ENCODE peak calls at places on chromosome 10, in six cellular contexts. G is CD8-positive, alpha-beta T cell; C is GM13976; D is A549; J is AG04450; T is foreskin fibroblast. L is an unnamed sample.

GRCh38 chr10:114426476-114426875 is 22.2 kb upstream of the AFAP1L2 start:
- DNase-seq in G (no peak), C (no peak), D (no peak), J (no peak), T (no peak), L (no peak)

GRCh38 chr10:6878067-6878412 is 298.0 kb upstream of the PRKCQ start:
- DNase-seq in G (no peak), C (no peak), D (no peak), J (no peak), T (peak), L (no peak)

GRCh38 chr10:78650122-78650521 is 418.6 kb upstream of the ZMIZ1 start:
- DNase-seq in G (no peak), C (no peak), D (no peak), J (no peak), T (peak), L (no peak)

GRCh38 chr10:77496941-77497420 is 140.6 kb downstream of the KCNMA1 start:
- DNase-seq in G (no peak), C (no peak), D (no peak), J (no peak), T (no peak), L (no peak)

GRCh38 chr10:21427804-21428481 is 97.5 kb downstream of the SKIDA1 start:
- DNase-seq in G (no peak), C (peak), D (no peak), J (no peak), T (peak), L (peak)

GRCh38 chr10:44911081-44911540 is at the start of gene TMEM72:
- DNase-seq in G (no peak), C (no peak), D (peak), J (no peak), T (no peak), L (no peak)

GRCh38 chr10:43292745-43293676 is 26.1 kb upstream of the RASGEF1A start:
- DNase-seq in G (no peak), C (peak), D (peak), J (peak), T (peak), L (peak)

GRCh38 chr10:102919237-102919959 is 1.3 kb downstream of the CNNM2 start:
- DNase-seq in G (no peak), C (peak), D (no peak), J (no peak), T (peak), L (no peak)

GRCh38 chr10:593016-593415 is 96.5 kb downstream of the DIP2C start:
- DNase-seq in G (no peak), C (no peak), D (no peak), J (no peak), T (no peak), L (no peak)

GRCh38 chr10:85900060-85900459 is 466.5 kb downstream of the GRID1 start:
- DNase-seq in G (no peak), C (no peak), D (no peak), J (no peak), T (no peak), L (no peak)

GRCh38 chr10:97185326-97186058 is at the start of gene SLIT1:
- DNase-seq in G (no peak), C (no peak), D (no peak), J (no peak), T (no peak), L (no peak)

GRCh38 chr10:3720228-3721019 is 64.6 kb downstream of the KLF6 start:
- DNase-seq in G (no peak), C (no peak), D (no peak), J (peak), T (peak), L (peak)

GRCh38 chr10:23522345-23522744 is 83.5 kb downstream of the OTUD1 start:
- DNase-seq in G (no peak), C (no peak), D (no peak), J (no peak), T (no peak), L (no peak)

GRCh38 chr10:104254493-104255243 is at the start of gene GSTO1:
- DNase-seq in G (peak), C (peak), D (peak), J (peak), T (peak), L (peak)

GRCh38 chr10:114283091-114283490 is 44.0 kb downstream of the VWA2 start:
- DNase-seq in G (no peak), C (no peak), D (no peak), J (no peak), T (no peak), L (no peak)

GRCh38 chr10:132677096-132677904 is 108.6 kb downstream of the NKX6-2 start:
- DNase-seq in G (no peak), C (no peak), D (no peak), J (no peak), T (no peak), L (no peak)

GRCh38 chr10:125137601-125138438 is 22.5 kb downstream of the CTBP2 start:
- DNase-seq in G (no peak), C (no peak), D (no peak), J (no peak), T (no peak), L (no peak)

GRCh38 chr10:14327535-14327934 is 3.2 kb downstream of the FRMD4A start:
- DNase-seq in G (no peak), C (no peak), D (no peak), J (no peak), T (no peak), L (no peak)

GRCh38 chr10:71525102-71525501 is 128.4 kb downstream of the CDH23 start:
- DNase-seq in G (no peak), C (no peak), D (no peak), J (no peak), T (no peak), L (no peak)

GRCh38 chr10:2464476-2464875 is 602.9 kb upstream of the PFKP start:
- DNase-seq in G (no peak), C (no peak), D (no peak), J (no peak), T (no peak), L (no peak)

GRCh38 chr10:25725917-25726716 is 207.9 kb upstream of the MYO3A start:
- DNase-seq in G (no peak), C (peak), D (peak), J (no peak), T (peak), L (peak)

GRCh38 chr10:30831876-30832726 is 199.6 kb downstream of the ZNF438 start:
- DNase-seq in G (no peak), C (no peak), D (no peak), J (no peak), T (no peak), L (no peak)

GRCh38 chr10:63437334-63437949 is 28.3 kb downstream of the JMJD1C start:
- DNase-seq in G (no peak), C (no peak), D (no peak), J (no peak), T (no peak), L (no peak)

GRCh38 chr10:104766341-104766740 is 125.3 kb downstream of the SORCS3 start:
- DNase-seq in G (no peak), C (no peak), D (no peak), J (no peak), T (peak), L (no peak)

GRCh38 chr10:60463726-60464125 is 74.1 kb upstream of the ANK3 start:
- DNase-seq in G (no peak), C (no peak), D (no peak), J (no peak), T (no peak), L (no peak)

GRCh38 chr10:28250782-28251181 is 52.1 kb downstream of the MPP7 start:
- DNase-seq in G (no peak), C (peak), D (no peak), J (no peak), T (peak), L (peak)

GRCh38 chr10:90587081-90587491 is 270.8 kb downstream of the HTR7 start:
- DNase-seq in G (no peak), C (no peak), D (no peak), J (peak), T (peak), L (no peak)

GRCh38 chr10:37289833-37290464 is 164.6 kb downstream of the ANKRD30A start:
- DNase-seq in G (no peak), C (no peak), D (peak), J (no peak), T (peak), L (no peak)

GRCh38 chr10:29257106-29257783 is 31.6 kb upstream of the LYZL1 start:
- DNase-seq in G (no peak), C (no peak), D (no peak), J (peak), T (peak), L (peak)

GRCh38 chr10:76558996-76559888 is 1078.4 kb downstream of the KCNMA1 start:
- DNase-seq in G (no peak), C (no peak), D (no peak), J (no peak), T (peak), L (peak)

GRCh38 chr10:32445740-32446615 is at the start of gene CCDC7:
- DNase-seq in G (peak), C (peak), D (peak), J (peak), T (peak), L (peak)

GRCh38 chr10:58457761-58458616 is 54.7 kb upstream of the BICC1 start:
- DNase-seq in G (no peak), C (no peak), D (no peak), J (peak), T (peak), L (peak)

GRCh38 chr10:98886686-98887085 is 349.0 kb downstream of the HPSE2 start:
- DNase-seq in G (no peak), C (no peak), D (no peak), J (no peak), T (peak), L (peak)

GRCh38 chr10:48505394-48506112 is 99.3 kb downstream of the ARHGAP22 start:
- DNase-seq in G (no peak), C (no peak), D (no peak), J (no peak), T (no peak), L (no peak)
- TF ChIP-seq CTCF in G (no peak), C (no peak), D (no peak), J (peak), T (peak), L (peak)

GRCh38 chr10:122725768-122726167 is 26.1 kb upstream of the C10orf120 start:
- DNase-seq in G (no peak), C (no peak), D (no peak), J (no peak), T (no peak), L (no peak)
- TF ChIP-seq CTCF in G (no peak), C (no peak), D (no peak), J (no peak), T (no peak), L (no peak)

GRCh38 chr10:9301554-9301953 is 1247.1 kb downstream of the GATA3 start:
- DNase-seq in G (no peak), C (no peak), D (no peak), J (no peak), T (no peak), L (no peak)

GRCh38 chr10:9299966-9300365 is 1245.5 kb downstream of the GATA3 start:
- DNase-seq in G (no peak), C (no peak), D (no peak), J (no peak), T (no peak), L (no peak)

GRCh38 chr10:9302142-9302746 is 1247.8 kb downstream of the GATA3 start:
- DNase-seq in G (no peak), C (peak), D (peak), J (peak), T (peak), L (peak)

GRCh38 chr10:9301148-9301547 is 1246.7 kb downstream of the GATA3 start:
- DNase-seq in G (no peak), C (no peak), D (no peak), J (no peak), T (peak), L (no peak)

DNA sequence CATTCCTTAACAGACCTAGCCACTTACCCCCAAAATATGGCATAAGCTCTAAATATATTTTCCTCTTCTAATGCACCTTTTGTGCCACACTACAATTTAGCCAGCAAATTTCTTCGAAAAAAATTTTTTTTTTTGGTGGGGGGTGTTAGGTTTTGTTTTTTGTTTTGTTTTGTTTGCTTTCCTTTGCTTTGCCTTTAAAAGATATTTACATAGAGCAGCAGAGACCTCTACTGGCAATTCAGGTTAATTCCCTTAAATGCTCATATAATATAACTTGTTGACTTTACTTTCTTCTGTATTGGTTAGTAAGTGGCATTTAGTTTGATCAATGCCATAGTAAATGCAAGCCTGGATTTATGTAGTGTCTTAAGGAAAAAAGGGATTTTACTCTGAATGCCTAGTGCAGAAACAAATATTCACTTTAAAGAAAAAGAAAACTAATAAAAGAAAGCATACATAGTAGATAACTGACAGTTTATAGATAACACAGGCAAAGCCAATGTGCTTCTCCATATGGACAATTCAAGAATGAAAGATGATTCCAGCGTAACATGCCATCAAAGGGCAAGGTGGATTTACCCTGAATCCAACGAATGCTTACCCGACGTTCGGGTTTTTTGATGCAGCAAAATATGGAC is 1250.6 kb downstream of the GATA3 start:
- DNase-seq in G (no peak), C (no peak), D (no peak), J (no peak), T (peak), L (peak)
- TF ChIP-seq CTCF in G (peak), C (peak), D (peak), J (peak), T (peak), L (peak)

GRCh38 chr10:116690356-116691078 is 51.8 kb downstream of the HSPA12A start:
- DNase-seq in G (no peak), C (no peak), D (no peak), J (no peak), T (no peak), L (no peak)
- TF ChIP-seq CTCF in G (no peak), C (no peak), D (no peak), J (peak), T (no peak), L (no peak)

DNA sequence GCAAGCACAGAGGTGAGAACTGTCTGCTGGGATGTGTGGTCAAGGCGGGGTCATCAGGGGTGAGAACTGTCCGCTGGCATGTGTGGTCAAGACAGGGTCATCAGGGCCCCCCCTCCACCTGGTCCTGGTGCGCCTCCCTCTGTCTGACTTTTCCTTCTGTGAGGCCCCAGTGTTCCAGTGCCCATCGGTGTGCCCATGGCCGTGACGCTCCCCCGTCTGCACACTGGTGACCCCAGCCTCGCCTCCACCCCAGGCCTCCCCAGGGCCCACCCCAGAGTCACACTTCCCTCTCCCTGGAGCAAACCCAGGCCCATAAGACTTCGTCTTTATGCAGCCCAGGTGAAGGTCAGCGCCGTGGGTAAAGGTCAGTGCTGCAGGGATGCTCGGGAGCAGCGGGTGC is 70.1 kb upstream of the TCERG1L start:
- DNase-seq in G (no peak), C (no peak), D (no peak), J (no peak), T (no peak), L (no peak)
- TF ChIP-seq CTCF in G (no peak), C (no peak), D (no peak), J (no peak), T (no peak), L (no peak)